ENCODE peak calls at places on chromosome 1, in five cellular contexts. Q, U, R, F and Z are unnamed samples.

GRCh38 chr1:168112673-168113305 is 23.9 kb downstream of the GPR161 start:
- DNase-seq in Q (peak), U (no peak), R (no peak), F (no peak), Z (peak)

GRCh38 chr1:219126267-219126862 is 47.3 kb upstream of the LYPLAL1 start:
- DNase-seq in Q (no peak), U (no peak), R (no peak), F (no peak), Z (no peak)

GRCh38 chr1:24189528-24189927 is 2.4 kb upstream of the IFNLR1 start:
- DNase-seq in Q (peak), U (no peak), R (no peak), F (no peak), Z (no peak)

GRCh38 chr1:197156692-197157091 is 10.2 kb upstream of the ASPM start:
- DNase-seq in Q (no peak), U (no peak), R (no peak), F (no peak), Z (no peak)

GRCh38 chr1:149986486-149987296 is 23.8 kb downstream of the OTUD7B start:
- DNase-seq in Q (no peak), U (no peak), R (no peak), F (no peak), Z (peak)

GRCh38 chr1:21294266-21295058 is 4.2 kb upstream of the ECE1 start:
- DNase-seq in Q (peak), U (no peak), R (no peak), F (no peak), Z (no peak)

GRCh38 chr1:224203243-224204016 is 20.4 kb downstream of the DEGS1 start:
- DNase-seq in Q (peak), U (peak), R (no peak), F (no peak), Z (peak)

GRCh38 chr1:197776348-197777082 is 1.2 kb upstream of the DENND1B start:
- DNase-seq in Q (no peak), U (no peak), R (no peak), F (no peak), Z (peak)

GRCh38 chr1:207898260-207898659 is 12.7 kb downstream of the CD34 start:
- DNase-seq in Q (no peak), U (no peak), R (no peak), F (no peak), Z (no peak)

DNA sequence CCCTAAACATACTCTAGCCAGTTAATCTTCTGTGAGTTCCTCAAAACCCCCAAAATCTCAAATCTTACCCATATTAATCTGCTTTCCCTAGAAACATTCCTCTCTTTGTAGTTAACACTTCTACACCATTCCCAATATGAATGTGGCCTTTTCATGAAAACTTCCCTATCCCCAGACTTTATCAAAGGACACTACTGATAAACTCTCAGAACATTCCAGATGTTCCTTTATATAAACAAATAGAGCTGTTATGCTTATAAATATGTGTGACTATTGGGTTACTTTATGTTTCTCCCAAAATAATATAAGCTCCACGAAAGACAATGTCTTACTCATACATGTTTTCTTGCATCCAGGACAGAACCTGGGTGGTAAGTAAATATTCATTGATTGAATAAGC is 205.4 kb upstream of the NFIA start:
- DNase-seq in Q (no peak), U (no peak), R (no peak), F (no peak), Z (no peak)
- TF ChIP-seq MXI1 in Q (no peak), U (no peak), R (no peak), F (no peak), Z (no peak)

GRCh38 chr1:234975122-234975940 is 153.3 kb downstream of the TOMM20 start:
- DNase-seq in Q (no peak), U (no peak), R (peak), F (peak), Z (peak)

GRCh38 chr1:234971586-234972297 is 156.9 kb downstream of the TOMM20 start:
- DNase-seq in Q (peak), U (no peak), R (no peak), F (no peak), Z (no peak)

GRCh38 chr1:234972411-234973191 is 156.0 kb downstream of the TOMM20 start:
- DNase-seq in Q (no peak), U (no peak), R (no peak), F (no peak), Z (no peak)

GRCh38 chr1:234975941-234976871 is 152.4 kb downstream of the TOMM20 start:
- DNase-seq in Q (no peak), U (no peak), R (no peak), F (peak), Z (no peak)

GRCh38 chr1:234973426-234974250 is 155.0 kb downstream of the TOMM20 start:
- DNase-seq in Q (no peak), U (no peak), R (no peak), F (no peak), Z (no peak)
- TF ChIP-seq MXI1 in Q (no peak), U (no peak), R (no peak), F (peak), Z (no peak)

GRCh38 chr1:189315035-189315927 is 1162.4 kb downstream of the BRINP3 start:
- DNase-seq in Q (no peak), U (no peak), R (no peak), F (no peak), Z (no peak)
- TF ChIP-seq MXI1 in Q (no peak), U (no peak), R (no peak), F (no peak), Z (no peak)

GRCh38 chr1:51902456-51902855 is 23.9 kb upstream of the NRDC start:
- DNase-seq in Q (no peak), U (no peak), R (no peak), F (no peak), Z (no peak)

GRCh38 chr1:51897699-51898031 is 19.1 kb upstream of the NRDC start:
- DNase-seq in Q (no peak), U (no peak), R (no peak), F (no peak), Z (peak)

GRCh38 chr1:51899022-51899421 is 20.5 kb upstream of the NRDC start:
- DNase-seq in Q (no peak), U (no peak), R (no peak), F (no peak), Z (no peak)

GRCh38 chr1:51901151-51901550 is 22.6 kb upstream of the NRDC start:
- DNase-seq in Q (no peak), U (no peak), R (no peak), F (no peak), Z (no peak)

GRCh38 chr1:51898090-51898734 is 19.7 kb upstream of the NRDC start:
- DNase-seq in Q (no peak), U (no peak), R (no peak), F (no peak), Z (peak)
- TF ChIP-seq MXI1 in Q (no peak), U (no peak), R (no peak), F (no peak), Z (no peak)

DNA sequence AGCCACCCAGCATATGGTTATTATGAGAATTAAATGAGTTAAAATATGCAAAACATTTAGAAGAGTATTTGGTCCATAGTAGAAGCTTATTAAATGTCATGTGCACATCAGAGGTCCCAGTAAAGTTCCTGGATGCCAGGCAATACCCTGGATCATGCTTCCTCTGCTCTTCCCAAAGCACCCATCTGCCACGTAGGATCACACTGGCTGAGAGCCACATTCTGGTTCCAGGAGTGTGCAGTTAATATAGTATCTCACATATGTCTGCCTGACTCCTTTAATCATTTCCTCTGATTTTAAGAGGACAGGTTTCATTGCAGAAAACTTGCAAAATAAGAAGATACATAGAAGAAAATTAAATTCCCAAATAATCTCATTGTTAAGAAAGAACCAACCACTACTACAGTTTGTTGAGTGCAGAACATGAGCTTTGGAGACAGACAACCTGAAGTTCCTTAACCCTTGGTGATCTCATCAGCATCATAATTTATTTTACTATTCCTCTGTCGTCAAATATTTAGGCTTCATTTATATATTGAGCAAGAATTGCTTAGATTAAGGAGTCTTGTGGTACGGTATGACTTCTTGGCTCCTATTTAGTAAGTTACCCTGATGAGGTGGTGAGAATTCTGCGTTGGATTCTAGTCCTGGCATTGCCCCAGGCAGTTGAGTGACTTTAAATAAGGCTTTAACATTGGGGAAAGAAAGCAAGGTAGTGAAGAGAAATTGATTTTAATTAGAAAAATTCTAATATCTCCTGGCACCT is 12.3 kb downstream of the SGIP1 start:
- DNase-seq in Q (no peak), U (no peak), R (no peak), F (no peak), Z (peak)
- TF ChIP-seq MXI1 in Q (no peak), U (no peak), R (no peak), F (no peak), Z (no peak)

GRCh38 chr1:47983677-47984076 is 13.5 kb downstream of the TRABD2B start:
- DNase-seq in Q (no peak), U (no peak), R (no peak), F (no peak), Z (no peak)

GRCh38 chr1:47985001-47985400 is 12.2 kb downstream of the TRABD2B start:
- DNase-seq in Q (no peak), U (no peak), R (no peak), F (no peak), Z (no peak)

GRCh38 chr1:47981664-47982350 is 15.4 kb downstream of the TRABD2B start:
- DNase-seq in Q (no peak), U (no peak), R (no peak), F (no peak), Z (no peak)

GRCh38 chr1:47986741-47987140 is 10.4 kb downstream of the TRABD2B start:
- DNase-seq in Q (no peak), U (peak), R (no peak), F (no peak), Z (no peak)

DNA sequence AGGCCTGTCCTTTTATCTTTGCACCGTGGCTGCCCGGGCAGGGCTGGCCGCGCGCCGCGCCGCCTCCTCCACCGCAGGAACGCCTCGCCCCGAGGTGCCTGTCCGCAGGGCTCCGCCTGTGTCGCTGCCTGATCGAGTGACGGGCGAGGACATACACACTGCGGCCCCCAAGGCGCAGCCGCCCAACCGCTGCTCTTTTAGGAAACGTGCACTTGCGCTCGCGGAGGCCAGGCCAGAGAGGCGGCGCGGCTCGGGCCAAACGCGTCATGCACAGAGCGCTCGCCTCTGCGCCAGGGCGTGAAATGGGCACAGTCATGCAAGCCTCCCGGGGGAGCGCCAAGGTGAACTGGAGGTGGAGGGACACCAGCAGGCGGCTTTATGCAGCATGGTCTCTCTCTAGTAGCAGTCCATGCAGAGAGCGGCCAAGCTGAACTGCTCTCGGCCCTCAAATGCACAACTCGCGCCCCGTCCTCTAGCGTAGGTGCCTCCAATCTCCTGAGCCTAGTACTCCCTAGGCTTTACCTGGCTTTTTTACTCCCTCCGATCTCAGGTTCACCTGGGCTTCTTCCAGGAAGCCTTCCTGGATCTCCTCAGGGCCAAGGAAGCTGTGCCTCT is 12.9 kb downstream of the TRABD2B start:
- DNase-seq in Q (no peak), U (no peak), R (no peak), F (no peak), Z (no peak)
- TF ChIP-seq MXI1 in Q (no peak), U (no peak), R (no peak), F (no peak), Z (no peak)

DNA sequence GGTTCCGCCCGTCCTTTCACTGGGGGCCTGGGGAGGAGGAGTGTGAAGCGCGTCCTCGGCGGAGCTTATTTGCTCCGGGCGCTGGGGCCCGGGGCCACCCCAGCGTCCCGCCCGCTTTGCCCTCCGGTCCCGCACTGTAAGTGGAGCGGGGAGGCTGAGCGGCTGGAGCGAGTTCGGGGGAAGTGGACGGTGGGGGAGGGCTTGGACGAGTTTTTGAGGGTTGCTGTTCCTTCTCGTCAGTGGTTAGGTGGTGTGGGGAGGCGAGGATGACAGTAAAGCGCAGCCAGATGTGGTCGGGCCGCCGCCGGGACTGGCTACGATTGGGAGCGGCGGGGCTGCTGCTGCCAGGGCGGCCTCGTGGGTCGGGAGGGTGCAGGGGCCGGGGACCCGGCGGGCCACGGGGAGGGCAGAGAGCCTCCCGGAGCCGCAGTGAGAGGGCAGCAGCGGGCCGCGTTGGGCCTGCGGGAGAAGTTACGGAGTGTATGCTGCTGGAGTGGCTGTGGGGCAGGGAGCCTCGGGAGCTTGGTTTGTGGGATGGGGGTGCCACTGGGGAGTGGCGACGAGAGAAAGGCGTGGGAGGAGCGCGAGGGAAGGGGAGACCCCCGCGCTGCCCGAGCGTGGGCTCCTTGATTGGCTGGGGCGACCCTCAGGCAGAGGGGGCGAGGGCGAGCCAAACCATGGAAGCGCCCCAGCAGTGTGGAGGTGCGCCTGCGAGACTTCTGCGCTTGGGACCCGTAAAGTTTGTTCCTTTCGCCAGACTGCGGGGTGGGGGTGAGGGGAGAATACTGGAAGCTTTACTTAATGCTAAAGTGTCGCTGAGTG is 2.1 kb downstream of the ADGRL2 start:
- DNase-seq in Q (no peak), U (peak), R (no peak), F (no peak), Z (peak)
- TF ChIP-seq MXI1 in Q (no peak), U (no peak), R (no peak), F (no peak), Z (no peak)

DNA sequence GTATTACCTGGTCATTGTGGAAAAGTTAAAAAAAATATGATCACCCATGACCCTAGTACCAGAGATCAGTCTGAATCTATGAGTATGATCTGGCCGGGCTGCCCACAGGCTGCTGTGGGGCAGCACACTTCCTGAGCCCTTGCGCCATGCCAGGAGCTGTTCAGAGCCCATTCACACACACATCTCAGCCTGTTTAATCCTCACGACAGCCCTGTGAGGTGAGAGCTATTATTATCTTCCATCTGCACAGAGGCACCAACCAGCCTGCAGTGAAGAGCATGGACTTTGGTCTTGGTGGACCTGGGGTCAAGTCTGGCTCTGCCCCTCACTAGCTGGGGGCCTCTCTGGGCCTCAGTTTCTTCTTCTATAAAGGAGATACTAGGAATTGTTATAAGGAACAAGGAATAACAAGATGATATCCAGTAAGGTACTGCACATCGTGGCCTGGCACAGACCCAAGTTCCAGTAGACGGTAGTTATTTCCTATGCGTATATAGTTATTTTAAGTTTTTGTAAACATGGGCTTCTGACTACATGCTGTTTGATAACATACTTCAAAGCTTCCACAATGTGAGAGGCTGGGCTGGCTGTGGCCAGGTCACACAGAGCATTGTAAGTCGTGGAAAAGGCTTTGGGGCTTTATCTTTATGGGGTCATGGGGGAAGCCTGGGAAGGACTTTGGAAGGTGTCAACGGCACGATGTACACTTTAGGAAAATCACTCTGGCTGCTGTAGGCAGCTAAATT is 3.4 kb upstream of the PADI2 start:
- DNase-seq in Q (no peak), U (no peak), R (no peak), F (peak), Z (peak)
- TF ChIP-seq MXI1 in Q (no peak), U (no peak), R (no peak), F (no peak), Z (no peak)

GRCh38 chr1:96416111-96416595 is 305.4 kb upstream of the PTBP2 start:
- DNase-seq in Q (no peak), U (peak), R (no peak), F (no peak), Z (peak)

GRCh38 chr1:96416690-96417444 is 304.7 kb upstream of the PTBP2 start:
- DNase-seq in Q (peak), U (peak), R (no peak), F (no peak), Z (peak)

GRCh38 chr1:96411006-96411405 is 310.6 kb upstream of the PTBP2 start:
- DNase-seq in Q (no peak), U (no peak), R (no peak), F (no peak), Z (no peak)

GRCh38 chr1:96418969-96419368 is 302.6 kb upstream of the PTBP2 start:
- DNase-seq in Q (no peak), U (no peak), R (no peak), F (no peak), Z (no peak)

DNA sequence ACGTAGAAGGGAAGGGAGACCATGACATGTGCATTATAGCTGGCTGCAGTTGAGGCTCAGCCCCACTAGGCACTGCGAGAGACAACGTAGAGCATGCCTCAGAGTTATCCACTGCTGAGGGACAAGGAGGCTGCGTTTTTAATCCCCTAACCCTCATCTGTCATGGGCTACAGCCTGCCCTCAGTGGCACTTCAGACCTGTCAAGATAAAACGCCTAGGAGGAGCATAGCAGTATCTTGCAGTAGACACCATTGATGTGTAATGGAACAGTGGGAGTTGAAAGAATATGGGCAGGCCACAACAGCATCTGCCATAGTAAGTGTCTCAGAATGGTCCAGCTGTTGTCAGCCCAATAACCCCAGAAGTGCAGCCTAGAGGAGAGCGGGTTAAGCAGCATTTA is 307.0 kb upstream of the PTBP2 start:
- DNase-seq in Q (no peak), U (no peak), R (no peak), F (no peak), Z (no peak)
- TF ChIP-seq MXI1 in Q (no peak), U (no peak), R (no peak), F (no peak), Z (no peak)

DNA sequence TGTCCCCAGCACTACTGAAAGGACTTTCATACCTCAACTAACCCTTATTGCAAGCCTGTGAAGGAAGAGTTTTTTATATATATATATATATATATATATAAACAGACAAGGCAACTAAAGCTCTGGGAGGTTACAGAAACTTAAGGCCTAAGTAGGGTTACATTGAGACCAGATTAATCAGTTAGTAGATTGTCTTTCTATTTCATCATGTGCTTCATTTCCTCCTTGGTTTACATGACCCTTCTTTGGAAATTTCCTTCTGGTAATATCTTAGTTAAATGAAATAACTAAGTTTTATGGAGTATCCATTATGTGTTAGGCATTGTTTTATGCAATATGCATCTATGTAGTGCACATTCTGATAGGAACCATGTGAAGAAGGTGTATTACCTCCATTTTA is 112.6 kb downstream of the FGGY start:
- DNase-seq in Q (no peak), U (no peak), R (no peak), F (no peak), Z (no peak)
- TF ChIP-seq MXI1 in Q (no peak), U (no peak), R (no peak), F (no peak), Z (no peak)